ENCODE peak calls at places on chromosomes 3 and 15, in seven cellular contexts. R is breast epithelium, X is upper lobe of left lung, N is spleen, T is stomach, E is H1, J is transverse colon. F is an unnamed sample.

GRCh38 chr3:57226156-57226555 is 1.4 kb upstream of the APPL1 start:
- DNase-seq in R (no peak), X (no peak), N (no peak), T (no peak), E (no peak), J (no peak), F (no peak)

GRCh38 chr3:51343918-51344687 is 41.0 kb upstream of the MANF start:
- DNase-seq in R (no peak), X (no peak), N (no peak), T (peak), E (no peak), J (no peak), F (no peak)

GRCh38 chr3:81554805-81555204 is 206.6 kb downstream of the GBE1 start:
- DNase-seq in R (no peak), X (no peak), N (no peak), T (no peak), E (no peak), J (no peak), F (no peak)

GRCh38 chr3:112856537-112856936 is 9.9 kb upstream of the CD200R1L start:
- DNase-seq in R (no peak), X (no peak), N (no peak), T (no peak), E (no peak), J (no peak), F (no peak)

GRCh38 chr15:60722328-60723112 is 243.6 kb upstream of the ICE2 start:
- DNase-seq in R (no peak), X (no peak), N (no peak), T (no peak), E (no peak), J (no peak), F (no peak)

GRCh38 chr3:36557021-36557707 is 176.9 kb downstream of the STAC start:
- DNase-seq in R (no peak), X (no peak), N (no peak), T (no peak), E (no peak), J (no peak), F (no peak)

GRCh38 chr15:66163553-66163952 is 90.0 kb downstream of the MEGF11 start:
- DNase-seq in R (no peak), X (no peak), N (no peak), T (no peak), E (no peak), J (no peak), F (no peak)

GRCh38 chr15:87623832-87624231 is 632.7 kb downstream of the NTRK3 start:
- DNase-seq in R (no peak), X (no peak), N (no peak), T (no peak), E (no peak), J (no peak), F (no peak)

GRCh38 chr15:95371664-95372063 is 958.8 kb upstream of the NR2F2 start:
- DNase-seq in R (no peak), X (no peak), N (no peak), T (no peak), E (no peak), J (no peak), F (no peak)

GRCh38 chr3:21356402-21356801 is 394.6 kb downstream of the ZNF385D start:
- DNase-seq in R (no peak), X (no peak), N (no peak), T (no peak), E (no peak), J (no peak), F (no peak)

GRCh38 chr15:41891226-41891625 is 2.6 kb downstream of the SPTBN5 start:
- DNase-seq in R (no peak), X (no peak), N (no peak), T (no peak), E (no peak), J (no peak), F (no peak)

GRCh38 chr3:127889976-127890650 is 24.9 kb upstream of the KBTBD12 start:
- DNase-seq in R (no peak), X (no peak), N (no peak), T (no peak), E (no peak), J (no peak), F (no peak)

GRCh38 chr15:70902105-70902504 is 9.5 kb downstream of the LRRC49 start:
- DNase-seq in R (no peak), X (no peak), N (no peak), T (no peak), E (no peak), J (peak), F (no peak)

GRCh38 chr3:71759401-71759800 is 5.7 kb downstream of the GPR27 start:
- DNase-seq in R (no peak), X (no peak), N (no peak), T (no peak), E (no peak), J (no peak), F (no peak)

GRCh38 chr15:88992216-88992615 is 79.0 kb upstream of the MFGE8 start:
- DNase-seq in R (no peak), X (no peak), N (no peak), T (no peak), E (no peak), J (no peak), F (no peak)

GRCh38 chr3:117600666-117601065 is 891.1 kb downstream of the TUSC7 start:
- DNase-seq in R (no peak), X (no peak), N (no peak), T (no peak), E (no peak), J (no peak), F (no peak)

GRCh38 chr15:71595846-71596553 is 214.4 kb upstream of the NR2E3 start:
- DNase-seq in R (no peak), X (no peak), N (no peak), T (no peak), E (no peak), J (no peak), F (no peak)

GRCh38 chr3:130709671-130710070 is 37.0 kb downstream of the PIK3R4 start:
- DNase-seq in R (no peak), X (no peak), N (no peak), T (no peak), E (no peak), J (no peak), F (no peak)

GRCh38 chr15:69593981-69594966 is 141.7 kb downstream of the RPLP1 start:
- DNase-seq in R (peak), X (peak), N (no peak), T (peak), E (no peak), J (peak), F (no peak)

GRCh38 chr3:196073188-196073838 is 8.6 kb downstream of the TFRC start:
- DNase-seq in R (no peak), X (no peak), N (no peak), T (peak), E (no peak), J (peak), F (no peak)

GRCh38 chr3:111968319-111969059 is 10.3 kb upstream of the ABHD10 start:
- DNase-seq in R (no peak), X (no peak), N (no peak), T (no peak), E (no peak), J (no peak), F (no peak)

GRCh38 chr3:87228316-87228715 is 1.2 kb downstream of the CHMP2B start:
- DNase-seq in R (no peak), X (no peak), N (no peak), T (no peak), E (no peak), J (no peak), F (no peak)

GRCh38 chr15:51737538-51738305 is at the start of gene LYSMD2:
- DNase-seq in R (peak), X (peak), N (peak), T (peak), E (no peak), J (peak), F (peak)

GRCh38 chr15:74725241-74725774 is at the start of gene CYP1A1:
- DNase-seq in R (no peak), X (no peak), N (no peak), T (peak), E (no peak), J (peak), F (no peak)

GRCh38 chr3:170023165-170023564 is 14.6 kb upstream of the GPR160 start:
- DNase-seq in R (no peak), X (no peak), N (no peak), T (no peak), E (no peak), J (no peak), F (no peak)

GRCh38 chr3:66195347-66195783 is 25.4 kb upstream of the SLC25A26 start:
- DNase-seq in R (no peak), X (peak), N (no peak), T (peak), E (peak), J (peak), F (peak)

GRCh38 chr15:68278345-68279217 is 1.0 kb downstream of the FEM1B start:
- DNase-seq in R (peak), X (no peak), N (peak), T (no peak), E (no peak), J (no peak), F (no peak)

GRCh38 chr15:68277605-68278344 is at the start of gene FEM1B:
- DNase-seq in R (peak), X (peak), N (peak), T (peak), E (peak), J (peak), F (peak)

GRCh38 chr15:68276668-68277067 is 877 bp upstream of the FEM1B start:
- DNase-seq in R (no peak), X (no peak), N (no peak), T (no peak), E (no peak), J (no peak), F (no peak)

GRCh38 chr15:68275165-68275746 is 2.3 kb upstream of the FEM1B start:
- DNase-seq in R (no peak), X (no peak), N (no peak), T (peak), E (no peak), J (no peak), F (no peak)

GRCh38 chr15:68277131-68277604 is 377 bp upstream of the FEM1B start:
- DNase-seq in R (no peak), X (no peak), N (no peak), T (no peak), E (no peak), J (peak), F (no peak)
- TF ChIP-seq POLR2AphosphoS5 in R (no peak), X (no peak), N (no peak), T (no peak), E (no peak), J (no peak), F (no peak)

GRCh38 chr3:157447026-157447694 is 10.5 kb downstream of the PTX3 start:
- DNase-seq in R (no peak), X (no peak), N (no peak), T (no peak), E (no peak), J (no peak), F (no peak)
- TF ChIP-seq CTCF in R (peak), X (no peak), N (no peak), T (no peak), E (peak), J (peak), F (peak)

GRCh38 chr3:152235709-152236298 is 32.9 kb upstream of the MBNL1 start:
- DNase-seq in R (no peak), X (no peak), N (no peak), T (no peak), E (no peak), J (no peak), F (no peak)
- TF ChIP-seq POLR2A in R (no peak), X (no peak), N (no peak), T (no peak), E (no peak), J (no peak), F (no peak)

GRCh38 chr3:108090066-108090700 is 648 bp downstream of the CD47 start:
- DNase-seq in R (no peak), X (no peak), N (no peak), T (peak), E (no peak), J (peak), F (no peak)
- TF ChIP-seq POLR2AphosphoS5 in R (peak), X (no peak), N (no peak), T (no peak), E (no peak), J (no peak), F (no peak)

GRCh38 chr3:173589116-173589515 is 191.6 kb downstream of the NLGN1 start:
- DNase-seq in R (no peak), X (no peak), N (no peak), T (no peak), E (no peak), J (no peak), F (no peak)
- TF ChIP-seq CTCF in R (no peak), X (no peak), N (no peak), T (no peak), E (no peak), J (no peak), F (no peak)

GRCh38 chr3:48747015-48747615 is 30.1 kb upstream of the IP6K2 start:
- DNase-seq in R (no peak), X (no peak), N (no peak), T (no peak), E (no peak), J (no peak), F (no peak)

GRCh38 chr3:48747703-48748102 is 30.7 kb upstream of the IP6K2 start:
- DNase-seq in R (no peak), X (no peak), N (no peak), T (peak), E (no peak), J (no peak), F (no peak)

GRCh38 chr3:48739617-48739954 is 22.6 kb upstream of the IP6K2 start:
- DNase-seq in R (no peak), X (no peak), N (no peak), T (no peak), E (no peak), J (no peak), F (no peak)

GRCh38 chr3:48739955-48740823 is 23.2 kb upstream of the IP6K2 start:
- DNase-seq in R (peak), X (peak), N (peak), T (peak), E (peak), J (peak), F (peak)

DNA sequence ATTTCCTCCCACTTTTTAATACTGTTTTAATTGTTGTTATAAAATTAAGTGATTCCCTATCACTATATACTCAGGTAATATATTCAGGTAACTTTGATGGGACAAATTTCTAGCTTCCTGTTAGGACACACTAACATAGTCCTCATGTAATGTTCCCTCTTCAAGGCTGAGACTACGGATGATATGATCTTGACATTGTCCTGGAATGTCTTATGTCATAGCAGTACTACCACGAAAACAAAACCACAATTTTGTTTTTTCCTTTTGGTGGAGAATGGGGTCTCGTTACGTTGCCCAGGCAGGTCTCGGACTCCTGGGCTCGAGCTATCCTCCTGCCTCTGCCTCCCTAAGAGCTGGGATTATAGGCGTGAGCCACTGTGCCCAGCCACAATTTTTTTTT is 26.8 kb upstream of the IP6K2 start:
- DNase-seq in R (no peak), X (no peak), N (no peak), T (no peak), E (no peak), J (no peak), F (no peak)
- TF ChIP-seq POLR2A in R (no peak), X (no peak), N (no peak), T (no peak), E (no peak), J (no peak), F (no peak)

GRCh38 chr3:187738089-187738399 is 7.2 kb downstream of the BCL6 start:
- DNase-seq in R (no peak), X (no peak), N (no peak), T (no peak), E (no peak), J (no peak), F (no peak)

GRCh38 chr3:187740446-187741399 is 4.5 kb downstream of the BCL6 start:
- DNase-seq in R (peak), X (peak), N (peak), T (peak), E (no peak), J (peak), F (peak)

GRCh38 chr3:187738400-187739124 is 6.7 kb downstream of the BCL6 start:
- DNase-seq in R (peak), X (peak), N (peak), T (peak), E (peak), J (peak), F (peak)

GRCh38 chr3:187739125-187739560 is 6.1 kb downstream of the BCL6 start:
- DNase-seq in R (no peak), X (peak), N (peak), T (peak), E (no peak), J (no peak), F (peak)

GRCh38 chr3:187739561-187740445 is 5.5 kb downstream of the BCL6 start:
- DNase-seq in R (peak), X (peak), N (peak), T (peak), E (no peak), J (peak), F (peak)
- TF ChIP-seq POLR2AphosphoS5 in R (peak), X (peak), N (peak), T (peak), E (peak), J (peak), F (no peak)